ENCODE peak calls at places on chromosomes 7 and 10, in six cellular contexts. T, W, K, C, J and F are unnamed samples.

GRCh38 chr7:27192546-27193334 is 7.2 kb downstream of the HOXA13 start:
- DNase-seq in W (peak), K (no peak), J (peak), C (no peak), T (no peak), F (no peak)

GRCh38 chr7:33932832-33933468 is 27.6 kb downstream of the BMPER start:
- DNase-seq in T (peak), J (peak), C (peak), K (peak), W (peak), F (peak)

GRCh38 chr10:14530465-14530864 is 199.7 kb upstream of the FRMD4A start:
- DNase-seq in W (no peak), J (no peak), K (no peak), C (no peak), T (no peak), F (no peak)

GRCh38 chr7:47937065-47937687 is 11.1 kb downstream of the PKD1L1 start:
- DNase-seq in C (no peak), J (peak), W (no peak), K (no peak), T (no peak), F (no peak)

GRCh38 chr10:84543077-84543476 is 214.7 kb downstream of the CCSER2 start:
- DNase-seq in C (no peak), W (no peak), J (no peak), T (no peak), K (no peak), F (no peak)

GRCh38 chr7:23852135-23852534 is 142.1 kb downstream of the STK31 start:
- DNase-seq in T (no peak), W (no peak), J (no peak), C (no peak), K (no peak), F (no peak)

GRCh38 chr10:79070611-79071534 is 2.1 kb downstream of the ZMIZ1 start:
- DNase-seq in C (peak), T (no peak), W (peak), K (peak), J (no peak), F (peak)

GRCh38 chr7:1474736-1475135 is 15.5 kb upstream of the MICALL2 start:
- DNase-seq in T (no peak), J (no peak), C (peak), K (no peak), W (no peak), F (no peak)

GRCh38 chr10:69645751-69646687 is 16.0 kb downstream of the FAM241B start:
- DNase-seq in W (no peak), J (no peak), T (no peak), C (no peak), K (no peak), F (no peak)

GRCh38 chr10:28678687-28679457 is 1.6 kb downstream of the BAMBI start:
- DNase-seq in T (no peak), C (peak), W (peak), K (no peak), J (no peak), F (no peak)

GRCh38 chr10:63388421-63389031 is 77.3 kb downstream of the JMJD1C start:
- DNase-seq in J (peak), T (peak), C (no peak), W (no peak), K (no peak), F (no peak)

GRCh38 chr7:36719233-36719632 is 5.1 kb downstream of the AOAH start:
- DNase-seq in W (no peak), C (no peak), J (no peak), K (no peak), T (no peak), F (no peak)

GRCh38 chr7:94588090-94588489 is 67.8 kb downstream of the SGCE start:
- DNase-seq in K (peak), J (no peak), T (no peak), C (no peak), W (no peak), F (no peak)

GRCh38 chr7:100516135-100516812 is 22.7 kb upstream of the AGFG2 start:
- DNase-seq in K (peak), W (no peak), J (peak), T (peak), C (no peak), F (peak)